ENCODE peak calls at places on chromosomes 11 and 22, in four cellular contexts. L is K562, C is GM12878, M is WTC11. Q is an unnamed sample.

GRCh38 chr11:74845978-74846517 is 97.4 kb downstream of the RNF169 start:
- DNase-seq in L (no peak), C (no peak), M (no peak), Q (no peak)

GRCh38 chr11:3014314-3014938 is 22.3 kb upstream of the NAP1L4 start:
- DNase-seq in L (no peak), C (no peak), M (no peak), Q (no peak)

GRCh38 chr11:69874178-69874983 is 55.2 kb upstream of the FGF3 start:
- DNase-seq in L (no peak), C (no peak), M (no peak), Q (no peak)

GRCh38 chr11:2399488-2400068 is 972 bp upstream of the TSSC4 start:
- DNase-seq in L (peak; percentile 40), C (no peak), M (no peak), Q (no peak)

GRCh38 chr11:111097191-111097590 is 148.3 kb upstream of the POU2AF2 start:
- DNase-seq in L (no peak), C (no peak), M (peak; percentile 53), Q (peak; percentile 5)

GRCh38 chr22:43185860-43186261 is 1.1 kb downstream of the TTLL12 start:
- DNase-seq in L (no peak), C (no peak), M (no peak), Q (peak; percentile 45)

GRCh38 chr11:68665471-68665870 is 18.9 kb upstream of the GAL start:
- DNase-seq in L (no peak), C (no peak), M (no peak), Q (no peak)

GRCh38 chr22:24772493-24773220 is 1.9 kb downstream of the PIWIL3 start:
- DNase-seq in L (peak; percentile 25), C (no peak), M (peak; percentile 64), Q (peak; percentile 61)

GRCh38 chr22:46091277-46091977 is 58.9 kb upstream of the PPARA start:
- DNase-seq in L (no peak), C (no peak), M (no peak), Q (no peak)

GRCh38 chr22:46090631-46091201 is 59.6 kb upstream of the PPARA start:
- DNase-seq in L (no peak), C (no peak), M (no peak), Q (no peak)

GRCh38 chr22:46092646-46093410 is 57.5 kb upstream of the PPARA start:
- DNase-seq in L (no peak), C (no peak), M (no peak), Q (no peak)

GRCh38 chr22:46093796-46094195 is 56.5 kb upstream of the PPARA start:
- DNase-seq in L (no peak), C (no peak), M (no peak), Q (no peak)

DNA sequence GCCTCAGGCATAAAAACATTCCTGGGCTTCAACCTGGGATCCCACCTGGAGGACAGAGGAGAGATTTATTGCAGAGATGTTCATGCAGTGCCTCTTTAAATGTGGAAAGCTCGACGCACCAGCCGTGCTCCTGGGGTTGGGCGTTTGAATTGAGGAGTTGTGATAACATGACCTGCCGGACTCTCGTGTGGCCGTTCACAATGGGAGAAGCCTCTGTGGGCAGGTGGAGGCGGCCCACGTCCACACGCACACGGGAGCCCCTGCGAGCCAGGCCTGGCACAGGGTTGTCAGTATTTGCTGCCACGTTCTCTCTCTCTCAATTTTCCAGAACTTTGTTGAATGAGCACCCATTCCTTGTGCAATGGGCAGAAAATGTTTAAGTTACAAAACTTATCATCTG is 58.3 kb upstream of the PPARA start:
- DNase-seq in L (no peak), C (no peak), M (no peak), Q (no peak)
- TF ChIP-seq CBFB in L (no peak), C (no peak), M (no peak), Q (no peak)

GRCh38 chr11:13134886-13135285 is 125.8 kb downstream of the RASSF10 start:
- DNase-seq in L (no peak), C (no peak), M (no peak), Q (no peak)
- TF ChIP-seq TCF7 in L (no peak), C (no peak), M (no peak), Q (no peak)

DNA sequence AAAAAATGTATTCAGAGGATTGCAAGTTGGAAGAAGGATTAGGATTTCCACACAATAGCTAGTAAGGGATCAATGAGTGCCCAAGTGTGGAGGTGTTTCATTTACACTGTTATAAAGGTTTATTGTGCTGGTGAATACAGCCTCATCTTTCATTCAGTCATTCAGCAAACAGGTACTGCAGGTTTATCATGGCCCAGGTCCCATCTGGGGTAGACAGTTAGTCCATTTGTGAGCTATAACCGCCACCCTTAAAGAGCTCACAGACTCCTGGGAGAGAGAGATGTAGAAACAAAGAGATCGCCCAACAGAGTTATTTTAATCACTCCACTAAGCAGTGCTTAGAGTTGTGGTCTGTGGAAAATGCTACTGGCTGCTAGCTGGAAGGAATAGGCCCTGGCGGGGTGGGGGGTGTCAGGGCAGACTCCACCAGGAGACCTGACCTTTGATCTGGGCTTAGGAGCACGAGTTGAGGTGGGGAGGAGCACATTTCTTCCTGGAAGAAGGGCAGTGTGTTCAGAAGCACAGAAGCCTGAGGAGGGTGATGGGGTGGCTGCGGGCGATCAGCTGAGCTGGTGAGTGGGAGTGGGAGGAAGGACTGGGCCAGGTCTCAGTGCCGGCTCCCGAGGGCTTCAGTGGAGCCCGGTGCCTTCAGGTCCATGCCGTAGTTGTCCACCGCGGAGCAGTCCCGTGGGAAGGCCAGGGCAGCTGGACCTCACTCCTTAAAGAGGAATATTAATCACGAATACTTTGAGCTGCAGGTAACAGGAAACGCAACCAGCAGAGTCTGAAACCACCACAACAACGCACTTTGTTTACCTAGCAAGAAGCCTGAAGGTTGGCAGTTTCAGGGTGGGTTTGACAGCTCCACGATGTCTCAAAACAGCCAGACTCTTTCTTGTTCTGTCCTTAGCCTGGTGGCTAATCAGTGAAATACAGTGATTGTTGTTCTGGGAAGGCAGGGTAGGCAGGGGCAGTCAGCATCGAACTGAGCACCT is 11.2 kb downstream of the TOM1 start:
- DNase-seq in L (no peak), C (no peak), M (no peak), Q (peak; percentile 68)
- TF ChIP-seq CBFB in L (no peak), C (no peak), M (no peak), Q (no peak)

DNA sequence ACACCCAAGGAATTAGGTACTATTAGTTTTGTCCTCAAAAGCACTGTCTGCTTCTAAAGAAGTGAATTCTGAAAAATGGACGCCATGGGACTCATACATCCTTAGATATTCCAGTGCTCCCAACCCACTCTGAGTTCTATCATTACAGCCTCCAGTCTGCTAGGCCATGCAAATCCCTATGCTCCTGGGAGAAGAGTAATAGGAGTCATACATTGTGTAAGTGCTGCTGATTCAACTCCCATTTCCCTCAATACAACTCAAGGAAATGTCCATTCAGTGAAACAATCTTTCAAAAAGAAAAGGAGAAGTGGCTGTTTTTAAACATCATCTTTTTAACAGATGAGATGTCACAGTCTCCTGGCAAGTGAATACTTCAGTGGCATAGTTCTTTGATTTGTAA is 590.2 kb upstream of the LRRC4C start:
- DNase-seq in L (no peak), C (no peak), M (no peak), Q (no peak)
- TF ChIP-seq TCF7 in L (no peak), C (no peak), M (no peak), Q (no peak)

DNA sequence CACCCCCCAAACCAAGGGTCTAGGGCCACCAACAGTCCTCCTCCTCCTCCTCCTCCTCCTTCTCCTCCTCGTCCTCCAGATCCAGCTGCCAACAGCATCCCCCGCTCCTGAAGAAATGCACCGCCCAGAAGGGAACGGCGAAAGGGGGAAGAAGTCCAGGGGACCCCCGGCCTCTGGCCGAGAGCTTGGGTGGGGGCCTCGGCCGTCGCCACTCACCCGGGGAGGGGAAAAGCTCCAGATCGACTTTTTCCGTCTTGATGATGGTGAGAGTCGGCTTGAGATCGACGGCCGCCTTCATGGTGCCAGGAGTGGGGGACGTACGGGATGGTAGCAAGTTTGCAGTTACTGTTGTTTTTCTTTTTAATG is 65.7 kb downstream of the ETS1 start:
- DNase-seq in L (no peak), C (no peak), M (peak; percentile 24), Q (no peak)
- TF ChIP-seq CBFB in L (no peak), C (no peak), M (no peak), Q (no peak)

GRCh38 chr11:28697920-28698827 is 590.0 kb downstream of the METTL15 start:
- DNase-seq in L (peak; percentile 40), C (no peak), M (peak; percentile 83), Q (peak; percentile 41)
- TF ChIP-seq TCF7 in L (no peak), C (no peak), M (no peak), Q (no peak)

DNA sequence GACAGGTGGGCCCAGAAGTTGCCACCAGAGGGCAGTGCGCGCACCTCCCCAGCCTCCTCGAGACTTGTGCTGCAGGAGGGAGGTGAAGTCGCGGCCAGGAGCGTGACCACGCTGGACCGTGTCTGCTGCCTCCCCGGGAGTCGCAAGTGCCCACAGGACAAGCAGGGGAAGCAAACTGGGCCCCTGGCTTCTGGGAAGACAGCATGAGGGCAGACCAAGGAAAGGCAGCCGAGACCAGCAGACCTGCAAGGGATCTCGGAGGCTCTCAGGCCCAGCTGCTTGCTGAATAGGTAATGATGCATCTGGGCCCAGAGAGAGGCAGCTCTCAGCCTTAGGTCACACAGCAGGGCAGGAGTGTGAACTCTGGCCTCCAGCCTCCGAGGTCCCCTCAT is 17.0 kb upstream of the IL2RB start:
- DNase-seq in L (peak; percentile 80), C (no peak), M (peak; percentile 84), Q (peak; percentile 42)
- TF ChIP-seq CBFB in L (no peak), C (no peak), M (no peak), Q (no peak)

GRCh38 chr11:87299041-87299481 is 261.3 kb downstream of the TMEM135 start:
- DNase-seq in L (no peak), C (no peak), M (no peak), Q (no peak)
- TF ChIP-seq TCF7 in L (no peak), C (no peak), M (no peak), Q (no peak)

GRCh38 chr22:37431811-37432707 is 4.8 kb upstream of the ELFN2 start:
- DNase-seq in L (no peak), C (no peak), M (no peak), Q (peak; percentile 19)
- TF ChIP-seq CBFB in L (no peak), C (no peak), M (no peak), Q (no peak)

GRCh38 chr11:46291441-46292143 is 14.1 kb downstream of the CREB3L1 start:
- DNase-seq in L (no peak), C (no peak), M (no peak), Q (no peak)
- TF ChIP-seq TCF7 in L (no peak), C (no peak), M (no peak), Q (no peak)